ENCODE peak calls at places on chromosomes 5 and 9, in seven cellular contexts. O is NCI-H345; X is nephron progenitor cell; Y is HFF-Myc; T is endothelial cell; S is iris pigment epithelial cell; C is activated T-helper 1 cell treated with anti-CD3 and anti-CD28 coated beads, Interleukin-2, amount 50 U/mL, for 16 hours. M is an unnamed sample.

GRCh38 chr5:78335976-78336375 is 24.4 kb upstream of the SCAMP1 start:
- DNase-seq in O (no peak), X (no peak), Y (no peak), T (no peak), S (no peak), C (no peak), M (no peak)

GRCh38 chr5:33894566-33894965 is 2.8 kb upstream of the ADAMTS12 start:
- DNase-seq in O (no peak), X (no peak), Y (no peak), T (no peak), S (peak), C (no peak), M (no peak)

GRCh38 chr9:131505012-131505411 is 2.3 kb downstream of the POMT1 start:
- DNase-seq in O (no peak), X (no peak), Y (no peak), T (no peak), S (no peak), C (no peak), M (no peak)

GRCh38 chr5:1312206-1312605 is 17.3 kb upstream of the TERT start:
- DNase-seq in O (no peak), X (peak), Y (no peak), T (no peak), S (no peak), C (no peak), M (no peak)

GRCh38 chr9:131188986-131189385 is 63.6 kb downstream of the NUP214 start:
- DNase-seq in O (no peak), X (no peak), Y (no peak), T (no peak), S (no peak), C (no peak), M (no peak)

GRCh38 chr9:38141751-38142150 is 72.7 kb upstream of the SHB start:
- DNase-seq in O (no peak), X (no peak), Y (peak), T (no peak), S (peak), C (no peak), M (no peak)

GRCh38 chr5:58794875-58795274 is 212.0 kb downstream of the RAB3C start:
- DNase-seq in O (no peak), X (no peak), Y (no peak), T (no peak), S (no peak), C (no peak), M (no peak)

GRCh38 chr5:892390-893136 is at the start of the genes BRD9 and TRIP13:
- DNase-seq in O (peak), X (peak), Y (no peak), T (peak), S (peak), C (peak), M (no peak)